ENCODE peak calls at places on chromosomes 6 and 20, in six cellular contexts. B is type B pancreatic cell, L is foreskin keratinocyte, E is HFFc6, J is heart right ventricle, P is mesothelial cell of epicardium. S is an unnamed sample.
A peak's percentile ranks its signal among the peaks of the same experiment; 100 is the strongest.

GRCh38 chr20:14304466-14304865 is 32.9 kb downstream of the FLRT3 start:
- DNase-seq in B (no peak), L (no peak), E (no peak), J (no peak), P (no peak), S (no peak)

GRCh38 chr6:116596815-116597214 is 19.5 kb upstream of the RSPH4A start:
- DNase-seq in B (no peak), L (no peak), E (no peak), J (no peak), P (no peak), S (no peak)

GRCh38 chr20:3658019-3658707 is 5.0 kb downstream of the GFRA4 start:
- DNase-seq in B (no peak), L (no peak), E (no peak), J (no peak), P (peak; percentile 30), S (no peak)

GRCh38 chr6:11584264-11584663 is 46.7 kb downstream of the TMEM170B start:
- DNase-seq in B (no peak), L (no peak), E (no peak), J (no peak), P (no peak), S (no peak)

GRCh38 chr20:56308036-56308435 is 50.7 kb upstream of the FAM210B start:
- DNase-seq in B (no peak), L (no peak), E (no peak), J (no peak), P (no peak), S (no peak)

GRCh38 chr20:18543932-18544331 is 23.3 kb upstream of the SMIM26 start:
- DNase-seq in B (no peak), L (no peak), E (no peak), J (peak; percentile 17), P (no peak), S (no peak)

GRCh38 chr6:83511901-83512681 is at the start of gene PRSS35:
- DNase-seq in B (peak; percentile 78), L (no peak), E (peak; percentile 16), J (peak; percentile 12), P (peak; percentile 69), S (peak; percentile 87)

GRCh38 chr20:2521369-2522305 is 12.9 kb upstream of the ZNF343 start:
- DNase-seq in B (no peak), L (no peak), E (no peak), J (peak; percentile 26), P (peak; percentile 72), S (no peak)

GRCh38 chr20:64106435-64106961 is 867 bp downstream of the NPBWR2 start:
- DNase-seq in B (no peak), L (no peak), E (no peak), J (no peak), P (peak; percentile 2), S (no peak)

GRCh38 chr20:58707770-58708169 is 15.2 kb downstream of the NPEPL1 start:
- DNase-seq in B (peak; percentile 40), L (no peak), E (no peak), J (no peak), P (no peak), S (peak; percentile 34)

GRCh38 chr20:5489596-5489995 is 172.8 kb upstream of the PROKR2 start:
- DNase-seq in B (no peak), L (no peak), E (no peak), J (no peak), P (no peak), S (no peak)

GRCh38 chr6:89440200-89440599 is 7.2 kb downstream of the ANKRD6 start:
- DNase-seq in B (no peak), L (no peak), E (no peak), J (no peak), P (no peak), S (no peak)

GRCh38 chr6:8429821-8430220 is 5.5 kb downstream of the SLC35B3 start:
- DNase-seq in B (no peak), L (no peak), E (no peak), J (no peak), P (no peak), S (no peak)

GRCh38 chr6:33967966-33968724 is 164.3 kb upstream of the MLN start:
- DNase-seq in B (peak; percentile 47), L (no peak), E (peak; percentile 25), J (no peak), P (no peak), S (no peak)
- TF ChIP-seq CTCF in B (peak; percentile 58), L (peak; percentile 42), E (peak; percentile 57), J (no peak), P (no peak), S (peak; percentile 27)

DNA sequence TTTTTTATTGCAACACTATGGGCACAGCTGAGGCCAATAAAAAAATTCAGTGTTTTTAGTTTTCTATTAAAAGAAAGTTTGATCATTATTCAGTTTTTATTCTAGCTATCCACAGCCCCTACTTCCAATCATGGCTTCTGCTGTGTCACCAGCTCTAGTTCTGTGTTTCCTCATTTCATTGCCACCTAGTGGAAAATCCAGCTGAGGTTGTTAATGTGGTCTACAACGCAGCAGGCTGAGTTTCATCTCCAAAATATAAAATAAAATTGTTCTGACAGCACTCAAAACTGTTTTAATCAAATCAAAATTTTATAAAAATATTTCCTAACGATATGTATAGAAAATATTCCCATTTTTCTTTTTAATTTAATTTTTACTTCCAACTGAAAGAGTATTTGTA is 13.6 kb downstream of the COL9A1 start:
- DNase-seq in B (no peak), L (no peak), E (no peak), J (no peak), P (no peak), S (no peak)
- TF ChIP-seq CTCF in B (peak; percentile 62), L (peak; percentile 14), E (peak; percentile 17), J (peak; percentile 50), P (no peak), S (peak; percentile 26)

GRCh38 chr6:1611322-1611571 is 1.5 kb downstream of the FOXC1 start:
- DNase-seq in B (no peak), L (no peak), E (no peak), J (no peak), P (no peak), S (no peak)
- TF ChIP-seq CTCF in B (no peak), L (peak; percentile 43), E (no peak), J (peak; percentile 19), P (no peak), S (no peak)

GRCh38 chr6:101650402-101651100 is 257.0 kb downstream of the GRIK2 start:
- DNase-seq in B (no peak), L (no peak), E (no peak), J (no peak), P (no peak), S (no peak)

GRCh38 chr6:101640131-101640530 is 246.6 kb downstream of the GRIK2 start:
- DNase-seq in B (no peak), L (no peak), E (no peak), J (no peak), P (no peak), S (no peak)

DNA sequence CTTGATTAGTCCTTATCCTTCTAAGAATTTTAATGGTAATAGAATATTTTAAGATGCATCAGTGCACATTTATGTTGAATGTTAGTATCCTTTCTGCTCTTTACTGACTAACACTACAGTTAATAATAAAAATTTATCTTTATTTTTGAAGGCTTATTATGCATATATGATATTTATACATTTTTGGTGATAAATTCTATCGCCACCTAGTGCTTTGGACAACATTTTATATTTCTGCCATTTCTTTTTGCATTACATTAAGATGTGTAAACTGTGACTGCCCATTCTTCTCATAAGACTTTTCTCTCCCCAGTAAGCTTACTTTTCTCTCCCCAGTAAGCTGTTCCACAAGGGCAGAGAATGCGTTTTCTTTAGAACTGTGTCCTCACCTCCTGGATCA is 252.3 kb downstream of the GRIK2 start:
- DNase-seq in B (no peak), L (no peak), E (no peak), J (no peak), P (no peak), S (no peak)
- TF ChIP-seq CTCF in B (no peak), L (peak; percentile 44), E (peak; percentile 60), J (no peak), P (no peak), S (peak; percentile 53)

GRCh38 chr6:44630125-44631028 is 242.9 kb downstream of the CDC5L start:
- DNase-seq in B (no peak), L (no peak), E (peak; percentile 30), J (no peak), P (peak; percentile 52), S (no peak)

GRCh38 chr6:44628347-44628746 is 240.8 kb downstream of the CDC5L start:
- DNase-seq in B (no peak), L (no peak), E (no peak), J (no peak), P (no peak), S (no peak)

GRCh38 chr6:44631968-44632367 is 244.5 kb downstream of the CDC5L start:
- DNase-seq in B (no peak), L (no peak), E (peak; percentile 7), J (no peak), P (no peak), S (no peak)

GRCh38 chr6:44627879-44628271 is 240.4 kb downstream of the CDC5L start:
- DNase-seq in B (no peak), L (no peak), E (no peak), J (no peak), P (no peak), S (no peak)

GRCh38 chr6:44629636-44630035 is 242.1 kb downstream of the CDC5L start:
- DNase-seq in B (no peak), L (no peak), E (no peak), J (no peak), P (no peak), S (no peak)
- TF ChIP-seq CTCF in B (no peak), L (no peak), E (no peak), J (no peak), P (no peak), S (no peak)

GRCh38 chr6:40710626-40711354 is 123.6 kb upstream of the LRFN2 start:
- DNase-seq in B (no peak), L (no peak), E (no peak), J (peak; percentile 12), P (no peak), S (no peak)

GRCh38 chr6:40714143-40714542 is 127.0 kb upstream of the LRFN2 start:
- DNase-seq in B (no peak), L (no peak), E (no peak), J (no peak), P (no peak), S (no peak)

GRCh38 chr6:40715501-40716403 is 128.6 kb upstream of the LRFN2 start:
- DNase-seq in B (no peak), L (no peak), E (no peak), J (no peak), P (no peak), S (no peak)

GRCh38 chr6:40714576-40715500 is 127.7 kb upstream of the LRFN2 start:
- DNase-seq in B (no peak), L (no peak), E (no peak), J (no peak), P (no peak), S (no peak)

DNA sequence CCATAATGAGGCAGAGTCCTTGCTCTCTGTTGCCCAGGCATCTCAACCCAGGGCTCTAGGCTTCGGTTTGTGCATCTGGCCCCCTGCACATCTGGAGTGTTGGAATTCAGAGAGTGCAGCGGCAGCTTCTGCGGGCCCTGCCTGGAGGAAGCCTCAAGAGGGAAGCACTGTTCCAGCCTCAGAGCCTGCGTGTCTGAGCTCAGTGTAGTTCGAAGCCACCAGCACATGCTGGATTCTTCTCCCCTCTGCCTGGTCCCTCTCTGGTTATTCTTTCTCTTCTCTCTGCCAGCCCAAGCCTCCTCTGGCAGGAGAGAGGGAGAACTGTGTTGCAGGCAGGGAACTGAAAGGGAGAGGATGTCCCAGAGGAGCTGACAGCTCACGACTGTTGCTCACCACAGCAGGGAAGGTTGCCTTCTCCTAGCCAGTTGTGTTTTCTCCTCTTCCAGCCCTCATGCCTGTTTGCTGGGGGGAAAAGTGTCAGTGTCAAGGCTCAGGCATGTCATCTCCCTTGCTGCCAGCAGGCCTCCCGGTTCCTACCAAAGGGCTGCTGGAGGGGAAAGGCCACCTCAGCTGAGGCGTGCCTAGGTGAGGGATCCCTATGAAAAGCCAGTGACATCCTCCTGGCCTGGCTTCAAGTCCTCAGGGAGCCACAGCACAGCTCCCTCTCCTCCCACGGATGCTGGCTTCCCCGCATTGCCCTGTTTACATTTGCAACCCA is 126.0 kb upstream of the LRFN2 start:
- DNase-seq in B (no peak), L (no peak), E (no peak), J (no peak), P (no peak), S (no peak)
- TF ChIP-seq CTCF in B (peak; percentile 22), L (no peak), E (peak; percentile 28), J (peak; percentile 13), P (no peak), S (peak; percentile 39)